ENCODE peak calls at places on chromosomes 3 and 15, in five cellular contexts. One of them, this sample, is unnamed.

GRCh38 chr3:161559177-161559998 is 62.8 kb downstream of the OTOL1 start:
- DNase-seq in activated T-helper 1 cell treated with anti-CD3 and anti-CD28 coated beads, Interleukin-2, amount 50 U/mL, for 16 hours: no peak
- DNase-seq in endothelial cell of umbilical vein: peak
- DNase-seq in fibroblast of pulmonary artery: peak
- DNase-seq in pancreas: no peak
- DNase-seq in this sample: peak

GRCh38 chr3:45547764-45548683 is 46.5 kb upstream of the LIMD1 start:
- DNase-seq in activated T-helper 1 cell treated with anti-CD3 and anti-CD28 coated beads, Interleukin-2, amount 50 U/mL, for 16 hours: no peak
- DNase-seq in endothelial cell of umbilical vein: no peak
- DNase-seq in fibroblast of pulmonary artery: no peak
- DNase-seq in pancreas: no peak
- DNase-seq in this sample: peak

GRCh38 chr15:90160781-90161727 is 40.1 kb upstream of the SEMA4B start:
- DNase-seq in activated T-helper 1 cell treated with anti-CD3 and anti-CD28 coated beads, Interleukin-2, amount 50 U/mL, for 16 hours: no peak
- DNase-seq in endothelial cell of umbilical vein: no peak
- DNase-seq in fibroblast of pulmonary artery: no peak
- DNase-seq in pancreas: peak
- DNase-seq in this sample: no peak

GRCh38 chr15:74863239-74864056 is 9.7 kb downstream of the SCAMP2 start:
- DNase-seq in activated T-helper 1 cell treated with anti-CD3 and anti-CD28 coated beads, Interleukin-2, amount 50 U/mL, for 16 hours: no peak
- DNase-seq in endothelial cell of umbilical vein: no peak
- DNase-seq in fibroblast of pulmonary artery: peak
- DNase-seq in pancreas: no peak
- DNase-seq in this sample: peak

GRCh38 chr3:78917541-78917940 is 850.3 kb downstream of the ROBO1 start:
- DNase-seq in activated T-helper 1 cell treated with anti-CD3 and anti-CD28 coated beads, Interleukin-2, amount 50 U/mL, for 16 hours: no peak
- DNase-seq in endothelial cell of umbilical vein: peak
- DNase-seq in fibroblast of pulmonary artery: peak
- DNase-seq in pancreas: no peak
- DNase-seq in this sample: no peak

GRCh38 chr3:128805771-128806170 is 73.6 kb upstream of the ACAD9 start:
- DNase-seq in activated T-helper 1 cell treated with anti-CD3 and anti-CD28 coated beads, Interleukin-2, amount 50 U/mL, for 16 hours: no peak
- DNase-seq in endothelial cell of umbilical vein: peak
- DNase-seq in fibroblast of pulmonary artery: peak
- DNase-seq in pancreas: no peak
- DNase-seq in this sample: peak

GRCh38 chr15:40238927-40239591 is at the start of gene PAK6:
- DNase-seq in activated T-helper 1 cell treated with anti-CD3 and anti-CD28 coated beads, Interleukin-2, amount 50 U/mL, for 16 hours: no peak
- DNase-seq in endothelial cell of umbilical vein: peak
- DNase-seq in fibroblast of pulmonary artery: peak
- DNase-seq in pancreas: peak
- DNase-seq in this sample: peak

GRCh38 chr3:139529624-139530023 is 9.9 kb downstream of the RBP1 start:
- DNase-seq in activated T-helper 1 cell treated with anti-CD3 and anti-CD28 coated beads, Interleukin-2, amount 50 U/mL, for 16 hours: no peak
- DNase-seq in endothelial cell of umbilical vein: peak
- DNase-seq in fibroblast of pulmonary artery: no peak
- DNase-seq in pancreas: no peak
- DNase-seq in this sample: no peak

GRCh38 chr3:12716605-12717121 is 42.4 kb downstream of the TMEM40 start:
- DNase-seq in activated T-helper 1 cell treated with anti-CD3 and anti-CD28 coated beads, Interleukin-2, amount 50 U/mL, for 16 hours: no peak
- DNase-seq in endothelial cell of umbilical vein: peak
- DNase-seq in fibroblast of pulmonary artery: peak
- DNase-seq in pancreas: no peak
- DNase-seq in this sample: peak

GRCh38 chr3:194439915-194440550 is 41.0 kb upstream of the GP5 start:
- DNase-seq in activated T-helper 1 cell treated with anti-CD3 and anti-CD28 coated beads, Interleukin-2, amount 50 U/mL, for 16 hours: no peak
- DNase-seq in endothelial cell of umbilical vein: no peak
- DNase-seq in fibroblast of pulmonary artery: no peak
- DNase-seq in pancreas: no peak
- DNase-seq in this sample: no peak

GRCh38 chr3:17508180-17508752 is 234.2 kb downstream of the TBC1D5 start:
- DNase-seq in activated T-helper 1 cell treated with anti-CD3 and anti-CD28 coated beads, Interleukin-2, amount 50 U/mL, for 16 hours: no peak
- DNase-seq in endothelial cell of umbilical vein: no peak
- DNase-seq in fibroblast of pulmonary artery: no peak
- DNase-seq in pancreas: peak
- DNase-seq in this sample: no peak

GRCh38 chr15:89845305-89845893 is 30.7 kb upstream of the ANPEP start:
- DNase-seq in activated T-helper 1 cell treated with anti-CD3 and anti-CD28 coated beads, Interleukin-2, amount 50 U/mL, for 16 hours: no peak
- DNase-seq in endothelial cell of umbilical vein: peak
- DNase-seq in fibroblast of pulmonary artery: peak
- DNase-seq in pancreas: no peak
- DNase-seq in this sample: peak

GRCh38 chr3:125168711-125169410 is 43.7 kb downstream of the SLC12A8 start:
- DNase-seq in activated T-helper 1 cell treated with anti-CD3 and anti-CD28 coated beads, Interleukin-2, amount 50 U/mL, for 16 hours: no peak
- DNase-seq in endothelial cell of umbilical vein: no peak
- DNase-seq in fibroblast of pulmonary artery: no peak
- DNase-seq in pancreas: no peak
- DNase-seq in this sample: no peak

GRCh38 chr3:148924572-148924971 is 59.5 kb downstream of the CPA3 start:
- DNase-seq in activated T-helper 1 cell treated with anti-CD3 and anti-CD28 coated beads, Interleukin-2, amount 50 U/mL, for 16 hours: no peak
- DNase-seq in endothelial cell of umbilical vein: peak
- DNase-seq in fibroblast of pulmonary artery: peak
- DNase-seq in pancreas: no peak
- DNase-seq in this sample: peak

GRCh38 chr15:87416591-87417257 is 839.8 kb downstream of the NTRK3 start:
- DNase-seq in activated T-helper 1 cell treated with anti-CD3 and anti-CD28 coated beads, Interleukin-2, amount 50 U/mL, for 16 hours: no peak
- DNase-seq in endothelial cell of umbilical vein: no peak
- DNase-seq in fibroblast of pulmonary artery: no peak
- DNase-seq in pancreas: no peak
- DNase-seq in this sample: no peak

GRCh38 chr3:174028673-174029072 is 631.1 kb downstream of the NLGN1 start:
- DNase-seq in activated T-helper 1 cell treated with anti-CD3 and anti-CD28 coated beads, Interleukin-2, amount 50 U/mL, for 16 hours: no peak
- DNase-seq in endothelial cell of umbilical vein: no peak
- DNase-seq in fibroblast of pulmonary artery: no peak
- DNase-seq in pancreas: no peak
- DNase-seq in this sample: no peak

GRCh38 chr15:100891316-100892012 is 11.8 kb downstream of the ALDH1A3 start:
- DNase-seq in activated T-helper 1 cell treated with anti-CD3 and anti-CD28 coated beads, Interleukin-2, amount 50 U/mL, for 16 hours: no peak
- DNase-seq in endothelial cell of umbilical vein: no peak
- DNase-seq in fibroblast of pulmonary artery: no peak
- DNase-seq in pancreas: no peak
- DNase-seq in this sample: no peak

GRCh38 chr15:96414875-96415274 is 84.4 kb downstream of the NR2F2 start:
- DNase-seq in activated T-helper 1 cell treated with anti-CD3 and anti-CD28 coated beads, Interleukin-2, amount 50 U/mL, for 16 hours: no peak
- DNase-seq in endothelial cell of umbilical vein: no peak
- DNase-seq in fibroblast of pulmonary artery: no peak
- DNase-seq in pancreas: no peak
- DNase-seq in this sample: no peak

GRCh38 chr15:73885954-73886700 is 12.8 kb downstream of the TBC1D21 start:
- DNase-seq in activated T-helper 1 cell treated with anti-CD3 and anti-CD28 coated beads, Interleukin-2, amount 50 U/mL, for 16 hours: no peak
- DNase-seq in endothelial cell of umbilical vein: no peak
- DNase-seq in fibroblast of pulmonary artery: no peak
- DNase-seq in pancreas: no peak
- DNase-seq in this sample: no peak

GRCh38 chr3:71244153-71245051 is 339.1 kb downstream of the FOXP1 start:
- DNase-seq in activated T-helper 1 cell treated with anti-CD3 and anti-CD28 coated beads, Interleukin-2, amount 50 U/mL, for 16 hours: no peak
- DNase-seq in endothelial cell of umbilical vein: no peak
- DNase-seq in fibroblast of pulmonary artery: peak
- DNase-seq in pancreas: no peak
- DNase-seq in this sample: peak

GRCh38 chr15:34079904-34080303 is 21.8 kb downstream of the EMC7 start:
- DNase-seq in activated T-helper 1 cell treated with anti-CD3 and anti-CD28 coated beads, Interleukin-2, amount 50 U/mL, for 16 hours: no peak
- DNase-seq in endothelial cell of umbilical vein: no peak
- DNase-seq in fibroblast of pulmonary artery: no peak
- DNase-seq in pancreas: no peak
- DNase-seq in this sample: no peak

This sample was measured in fibroblast of mammary gland.